ENCODE peak calls at places on chromosomes 2 and 18, in eight cellular contexts. One of them, this sample, is unnamed.

GRCh38 chr18:70423988-70424387 is 135.1 kb downstream of the SOCS6 start:
- DNase-seq in GM18507: no peak
- DNase-seq in NCI-H774: no peak
- DNase-seq in NAMALWA: no peak
- DNase-seq in Peyer's patch: no peak
- DNase-seq in tibial artery: no peak
- DNase-seq in mesothelial cell of epicardium: no peak
- DNase-seq in astrocyte of the cerebellum: peak; percentile 42
- DNase-seq in this sample: no peak

GRCh38 chr18:2540575-2540974 is 30.7 kb downstream of the METTL4 start:
- DNase-seq in Peyer's patch: no peak
- DNase-seq in tibial artery: no peak
- DNase-seq in NAMALWA: no peak
- DNase-seq in GM18507: no peak
- DNase-seq in astrocyte of the cerebellum: no peak
- DNase-seq in NCI-H774: no peak
- DNase-seq in mesothelial cell of epicardium: no peak
- DNase-seq in this sample: no peak

GRCh38 chr2:208222351-208222750 is 32.5 kb downstream of the IDH1 start:
- DNase-seq in Peyer's patch: no peak
- DNase-seq in NCI-H774: no peak
- DNase-seq in mesothelial cell of epicardium: no peak
- DNase-seq in NAMALWA: no peak
- DNase-seq in GM18507: no peak
- DNase-seq in astrocyte of the cerebellum: no peak
- DNase-seq in tibial artery: no peak
- DNase-seq in this sample: no peak

GRCh38 chr2:64165696-64166095 is 21.5 kb upstream of the PELI1 start:
- DNase-seq in NAMALWA: no peak
- DNase-seq in Peyer's patch: no peak
- DNase-seq in GM18507: no peak
- DNase-seq in tibial artery: no peak
- DNase-seq in astrocyte of the cerebellum: no peak
- DNase-seq in NCI-H774: no peak
- DNase-seq in mesothelial cell of epicardium: no peak
- DNase-seq in this sample: no peak

GRCh38 chr18:59686260-59686659 is 11.0 kb downstream of the CCBE1 start:
- DNase-seq in NCI-H774: no peak
- DNase-seq in tibial artery: no peak
- DNase-seq in NAMALWA: no peak
- DNase-seq in Peyer's patch: no peak
- DNase-seq in astrocyte of the cerebellum: no peak
- DNase-seq in GM18507: no peak
- DNase-seq in mesothelial cell of epicardium: no peak
- DNase-seq in this sample: no peak

GRCh38 chr2:38218995-38219394 is 143.0 kb upstream of the CYP1B1 start:
- DNase-seq in Peyer's patch: no peak
- DNase-seq in mesothelial cell of epicardium: no peak
- DNase-seq in NAMALWA: no peak
- DNase-seq in tibial artery: no peak
- DNase-seq in astrocyte of the cerebellum: no peak
- DNase-seq in NCI-H774: no peak
- DNase-seq in GM18507: no peak
- DNase-seq in this sample: no peak

GRCh38 chr18:24398515-24398914 is 891 bp upstream of the OSBPL1A start:
- DNase-seq in mesothelial cell of epicardium: no peak
- DNase-seq in GM18507: no peak
- DNase-seq in astrocyte of the cerebellum: peak; percentile 51
- DNase-seq in tibial artery: no peak
- DNase-seq in Peyer's patch: no peak
- DNase-seq in NAMALWA: no peak
- DNase-seq in NCI-H774: no peak
- DNase-seq in this sample: no peak

GRCh38 chr2:10661846-10662245 is 27.9 kb downstream of the NOL10 start:
- DNase-seq in astrocyte of the cerebellum: no peak
- DNase-seq in tibial artery: no peak
- DNase-seq in mesothelial cell of epicardium: no peak
- DNase-seq in NAMALWA: no peak
- DNase-seq in Peyer's patch: no peak
- DNase-seq in GM18507: no peak
- DNase-seq in NCI-H774: no peak
- DNase-seq in this sample: no peak

GRCh38 chr2:240750409-240750808 is 58.7 kb downstream of the AQP12A start:
- DNase-seq in Peyer's patch: no peak
- DNase-seq in mesothelial cell of epicardium: no peak
- DNase-seq in GM18507: no peak
- DNase-seq in NAMALWA: no peak
- DNase-seq in astrocyte of the cerebellum: no peak
- DNase-seq in NCI-H774: no peak
- DNase-seq in tibial artery: no peak
- DNase-seq in this sample: no peak

GRCh38 chr18:21262244-21262643 is 20.2 kb downstream of the GREB1L start:
- DNase-seq in tibial artery: no peak
- DNase-seq in Peyer's patch: no peak
- DNase-seq in astrocyte of the cerebellum: no peak
- DNase-seq in GM18507: no peak
- DNase-seq in NAMALWA: no peak
- DNase-seq in mesothelial cell of epicardium: no peak
- DNase-seq in NCI-H774: no peak
- DNase-seq in this sample: no peak

GRCh38 chr2:175156534-175156933 is 11.5 kb downstream of the ATF2 start:
- DNase-seq in NAMALWA: no peak
- DNase-seq in NCI-H774: no peak
- DNase-seq in tibial artery: no peak
- DNase-seq in astrocyte of the cerebellum: no peak
- DNase-seq in Peyer's patch: peak; percentile 53
- DNase-seq in GM18507: no peak
- DNase-seq in mesothelial cell of epicardium: no peak
- DNase-seq in this sample: no peak

GRCh38 chr2:173986805-173987204 is 21.6 kb upstream of the SP3 start:
- DNase-seq in NAMALWA: no peak
- DNase-seq in tibial artery: peak; percentile 72
- DNase-seq in GM18507: no peak
- DNase-seq in NCI-H774: no peak
- DNase-seq in mesothelial cell of epicardium: no peak
- DNase-seq in astrocyte of the cerebellum: no peak
- DNase-seq in Peyer's patch: no peak
- DNase-seq in this sample: no peak

GRCh38 chr2:74849228-74849892 is 15.4 kb downstream of the HK2 start:
- DNase-seq in NAMALWA: peak; percentile 52
- DNase-seq in NCI-H774: no peak
- DNase-seq in astrocyte of the cerebellum: no peak
- DNase-seq in Peyer's patch: peak; percentile 59
- DNase-seq in mesothelial cell of epicardium: no peak
- DNase-seq in GM18507: peak; percentile 23
- DNase-seq in tibial artery: no peak
- DNase-seq in this sample: no peak

GRCh38 chr18:79603321-79604204 is 76.0 kb upstream of the CTDP1 start:
- DNase-seq in astrocyte of the cerebellum: no peak
- DNase-seq in mesothelial cell of epicardium: no peak
- DNase-seq in GM18507: no peak
- DNase-seq in Peyer's patch: no peak
- DNase-seq in tibial artery: no peak
- DNase-seq in NAMALWA: no peak
- DNase-seq in NCI-H774: no peak
- DNase-seq in this sample: peak; percentile 23

GRCh38 chr2:232633413-232634318 is at the start of gene EFHD1:
- DNase-seq in Peyer's patch: peak; percentile 75
- DNase-seq in GM18507: no peak
- DNase-seq in astrocyte of the cerebellum: no peak
- DNase-seq in tibial artery: peak; percentile 82
- DNase-seq in NCI-H774: peak; percentile 42
- DNase-seq in mesothelial cell of epicardium: peak; percentile 85
- DNase-seq in NAMALWA: no peak
- DNase-seq in this sample: peak; percentile 86

This sample was measured in ovary.